ENCODE peak calls at places on chromosome 20, in four cellular contexts. G is neuronal stem cell, R is IMR-90, O is mesendoderm. B is an unnamed sample.

GRCh38 chr20:1718604-1719384 is 61.2 kb upstream of the SIRPG start:
- DNase-seq in G (no peak), R (peak), O (no peak), B (no peak)

GRCh38 chr20:52789716-52790115 is 182.4 kb upstream of the TSHZ2 start:
- DNase-seq in G (no peak), R (no peak), O (no peak), B (no peak)

GRCh38 chr20:46164166-46164565 is 46.1 kb downstream of the CD40 start:
- DNase-seq in G (no peak), R (no peak), O (peak), B (no peak)

GRCh38 chr20:46939031-46939430 is 44.4 kb downstream of the EYA2 start:
- DNase-seq in G (no peak), R (no peak), O (peak), B (peak)

GRCh38 chr20:41701596-41702350 is 83.6 kb upstream of the CHD6 start:
- DNase-seq in G (no peak), R (no peak), O (peak), B (peak)

GRCh38 chr20:40390654-40391053 is 298.4 kb downstream of the MAFB start:
- DNase-seq in G (no peak), R (no peak), O (peak), B (no peak)

GRCh38 chr20:168876-169275 is 11.6 kb downstream of the DEFB127 start:
- DNase-seq in G (no peak), R (no peak), O (no peak), B (no peak)

GRCh38 chr20:48827880-48828733 is at the start of gene PREX1:
- DNase-seq in G (peak), R (peak), O (peak), B (peak)

GRCh38 chr20:61251529-61252393 is at the start of gene CDH4:
- DNase-seq in G (no peak), R (no peak), O (peak), B (no peak)

GRCh38 chr20:12969071-12969669 is 39.6 kb upstream of the SPTLC3 start:
- DNase-seq in G (no peak), R (no peak), O (no peak), B (peak)

GRCh38 chr20:19950042-19950441 is 67.1 kb upstream of the NAA20 start:
- DNase-seq in G (no peak), R (no peak), O (no peak), B (no peak)

GRCh38 chr20:10747019-10747418 is 73.2 kb upstream of the JAG1 start:
- DNase-seq in G (peak), R (no peak), O (no peak), B (peak)

GRCh38 chr20:38985603-38986170 is 23.5 kb downstream of the DHX35 start:
- DNase-seq in G (no peak), R (peak), O (no peak), B (peak)

GRCh38 chr20:14761903-14762302 is 424.5 kb upstream of the FLRT3 start:
- DNase-seq in G (no peak), R (no peak), O (peak), B (peak)

GRCh38 chr20:16078172-16078898 is 494.9 kb downstream of the KIF16B start:
- DNase-seq in G (no peak), R (no peak), O (no peak), B (no peak)

GRCh38 chr20:23562721-23563342 is 5.5 kb downstream of the CST9L start:
- DNase-seq in G (no peak), R (no peak), O (no peak), B (no peak)

DNA sequence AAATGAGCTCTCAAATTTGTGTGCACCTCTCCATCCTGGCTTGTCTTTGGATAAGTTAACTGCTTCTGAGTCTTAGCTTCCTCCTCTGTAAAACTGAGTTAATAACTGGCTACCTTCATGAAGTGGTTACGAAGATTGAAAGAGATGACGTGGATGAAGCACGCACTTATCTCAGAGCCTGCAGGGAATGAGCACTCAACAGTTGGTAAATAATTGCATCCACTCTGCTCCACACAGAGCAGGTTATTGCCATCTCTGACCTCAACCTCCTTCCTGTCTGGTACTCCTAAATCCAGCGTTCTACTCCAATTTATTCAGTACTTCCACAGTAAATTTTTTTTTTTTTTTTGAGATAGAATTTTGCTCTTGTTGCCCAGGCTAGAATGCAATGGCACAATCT is 6.9 kb downstream of the AURKA start:
- DNase-seq in G (no peak), R (no peak), O (no peak), B (no peak)
- H3K4me3 ChIP-seq in G (no peak), R (no peak), O (no peak), B (no peak)

DNA sequence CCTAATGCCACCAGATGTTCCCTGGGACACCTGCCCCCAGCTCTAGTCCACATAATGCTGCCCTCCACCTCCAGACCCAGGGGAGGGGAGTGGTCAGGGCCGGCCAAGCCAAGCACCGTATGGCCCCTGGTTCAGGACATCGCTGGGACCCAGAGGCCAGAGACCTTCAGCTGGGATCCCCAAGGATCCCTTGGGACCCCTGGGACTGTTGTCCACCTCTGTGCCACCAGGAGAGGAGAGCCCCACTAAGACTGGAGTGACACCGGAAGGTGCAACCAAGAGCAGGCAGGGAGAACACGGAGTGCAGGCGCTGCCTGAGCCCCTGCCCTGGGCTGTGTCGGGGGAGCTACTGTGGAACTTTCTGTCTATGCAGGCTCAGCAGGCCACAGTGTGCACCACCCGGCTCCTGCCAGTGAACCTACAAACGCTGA is 43.6 kb downstream of the CTCFL start:
- DNase-seq in G (no peak), R (no peak), O (no peak), B (no peak)
- H2BK5ac ChIP-seq in G (no peak), R (no peak), O (no peak), B (no peak)

DNA sequence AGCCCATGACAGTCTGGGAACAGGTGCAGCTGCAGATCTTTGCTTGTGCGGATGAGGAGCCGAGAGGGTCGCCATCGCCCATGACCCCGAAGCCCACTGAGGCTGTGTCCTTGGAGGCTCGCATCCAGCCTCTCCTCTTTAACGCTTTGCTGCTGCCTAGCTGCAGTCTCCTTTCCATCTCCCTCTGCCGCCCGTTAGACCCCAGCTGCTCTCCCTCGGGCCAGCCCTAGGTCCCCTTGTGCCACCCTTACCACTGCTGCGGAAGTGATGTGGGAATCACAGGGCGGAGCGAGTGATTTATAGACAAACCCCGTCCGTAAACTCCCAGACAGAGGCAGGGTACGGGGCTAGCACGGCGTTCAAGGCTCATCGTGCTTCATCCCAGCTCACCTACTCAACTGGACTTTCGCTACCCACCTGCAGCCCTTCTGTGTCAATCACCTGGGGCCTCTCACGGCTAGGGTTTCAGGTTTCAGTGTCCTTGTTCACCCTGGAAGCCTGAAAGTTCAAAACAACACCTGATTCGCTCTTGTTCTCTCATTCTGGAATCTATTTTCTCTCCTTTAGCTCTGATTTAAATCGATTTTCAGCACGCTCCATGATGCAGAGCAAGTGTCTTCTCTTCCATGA is 76.1 kb downstream of the PAX1 start:
- DNase-seq in G (no peak), R (no peak), O (no peak), B (no peak)
- H3K27ac ChIP-seq in G (no peak), R (no peak), O (no peak), B (no peak)

GRCh38 chr20:32285621-32286334 is 8.3 kb downstream of the KIF3B start:
- DNase-seq in G (no peak), R (peak), O (no peak), B (peak)

GRCh38 chr20:32287231-32287638 is 9.8 kb downstream of the KIF3B start:
- DNase-seq in G (no peak), R (no peak), O (no peak), B (no peak)

GRCh38 chr20:32288225-32288849 is 10.9 kb downstream of the KIF3B start:
- DNase-seq in G (no peak), R (no peak), O (no peak), B (no peak)

GRCh38 chr20:32282461-32282860 is 5.0 kb downstream of the KIF3B start:
- DNase-seq in G (no peak), R (no peak), O (no peak), B (no peak)

GRCh38 chr20:32285082-32285620 is 7.7 kb downstream of the KIF3B start:
- DNase-seq in G (no peak), R (no peak), O (no peak), B (peak)
- H3K4me3 ChIP-seq in G (no peak), R (no peak), O (no peak), B (no peak)

DNA sequence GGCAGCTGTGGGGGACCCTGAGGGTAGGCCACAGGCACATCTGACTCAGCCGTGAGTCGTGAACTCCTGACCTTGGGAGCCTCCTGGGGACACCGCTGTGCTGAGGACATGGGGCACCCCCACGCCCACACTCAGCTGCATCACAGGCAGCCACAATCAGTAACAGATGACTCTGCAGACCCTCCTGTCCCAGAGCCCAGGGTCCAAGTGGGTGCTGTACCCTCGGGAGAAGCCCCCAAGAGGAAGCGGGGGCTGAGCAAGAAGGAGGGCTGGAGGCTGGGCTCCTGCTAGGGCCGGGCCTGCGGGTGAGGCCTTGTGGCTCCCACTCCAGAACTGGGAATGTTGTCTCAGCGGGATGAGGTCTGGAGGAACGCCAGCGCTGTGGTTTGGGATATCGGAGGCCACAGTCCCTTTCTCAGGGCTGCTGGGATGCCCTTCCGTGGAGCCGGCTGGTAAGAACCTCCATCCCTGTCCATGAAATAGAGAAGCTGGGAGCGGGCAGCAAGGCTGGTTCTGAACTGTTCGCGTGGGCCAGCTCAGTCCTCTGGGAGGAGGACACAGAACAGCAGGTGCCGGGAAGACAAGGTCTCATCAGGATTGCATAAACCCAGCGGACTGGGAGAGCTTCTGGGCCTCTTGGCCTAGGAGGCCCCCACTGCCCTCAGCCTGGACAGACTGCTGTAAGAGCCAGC is 3.1 kb upstream of the LAMA5 start:
- DNase-seq in G (no peak), R (peak), O (no peak), B (peak)
- H2BK5ac ChIP-seq in G (peak), R (no peak), O (no peak), B (no peak)

GRCh38 chr20:50100552-50100951 is 12.4 kb downstream of the UBE2V1 start:
- DNase-seq in G (no peak), R (no peak), O (no peak), B (no peak)
- H3K27ac ChIP-seq in G (no peak), R (no peak), O (no peak), B (no peak)

GRCh38 chr20:2806351-2806701 is 5.9 kb upstream of the CPXM1 start:
- DNase-seq in G (no peak), R (no peak), O (no peak), B (no peak)

GRCh38 chr20:2805682-2806350 is 5.4 kb upstream of the CPXM1 start:
- DNase-seq in G (no peak), R (peak), O (no peak), B (no peak)

GRCh38 chr20:2807019-2807418 is 6.6 kb upstream of the CPXM1 start:
- DNase-seq in G (no peak), R (no peak), O (no peak), B (no peak)

GRCh38 chr20:2804041-2804828 is 3.8 kb upstream of the CPXM1 start:
- DNase-seq in G (no peak), R (no peak), O (no peak), B (peak)

GRCh38 chr20:2804921-2805681 is 4.7 kb upstream of the CPXM1 start:
- DNase-seq in G (no peak), R (no peak), O (no peak), B (peak)
- H3K4me3 ChIP-seq in G (no peak), R (no peak), O (no peak), B (no peak)